ENCODE peak calls at places on chromosomes 2 and 18, in six cellular contexts. C is aorta; I is CD8-positive, alpha-beta memory T cell; W is hepatocyte; O is heart right ventricle; F is psoas muscle. S is an unnamed sample.

GRCh38 chr2:152620218-152620617 is 97.0 kb downstream of the PRPF40A start:
- DNase-seq in O (no peak), F (no peak), W (peak; percentile 39), I (no peak), C (no peak), S (no peak)

GRCh38 chr2:120237491-120237902 is 14.3 kb upstream of the TMEM185B start:
- DNase-seq in O (no peak), I (no peak), F (no peak), C (no peak), W (peak; percentile 57), S (no peak)

GRCh38 chr18:79526468-79527460 is 131.0 kb downstream of the NFATC1 start:
- DNase-seq in F (no peak), C (peak; percentile 60), W (no peak), O (peak; percentile 34), I (no peak), S (peak; percentile 75)

GRCh38 chr2:174654429-174654941 is 56.9 kb upstream of the WIPF1 start:
- DNase-seq in I (no peak), W (no peak), F (no peak), C (no peak), O (no peak), S (no peak)

GRCh38 chr18:56130481-56130880 is 507.9 kb downstream of the TXNL1 start:
- DNase-seq in F (no peak), C (no peak), O (no peak), W (no peak), I (no peak), S (no peak)

GRCh38 chr2:152755029-152755428 is 36.6 kb downstream of the ARL6IP6 start:
- DNase-seq in O (no peak), W (peak; percentile 29), I (no peak), F (no peak), C (no peak), S (no peak)

GRCh38 chr2:40030451-40030975 is 251.5 kb upstream of the THUMPD2 start:
- DNase-seq in O (no peak), I (no peak), C (no peak), W (no peak), F (no peak), S (no peak)

GRCh38 chr2:41922177-41922576 is 125.6 kb upstream of the PKDCC start:
- DNase-seq in F (no peak), C (no peak), W (no peak), O (no peak), I (no peak), S (no peak)

GRCh38 chr2:143333168-143333791 is 204.1 kb downstream of the ARHGAP15 start:
- DNase-seq in I (no peak), C (no peak), O (no peak), W (no peak), F (no peak), S (no peak)

GRCh38 chr2:210965472-210965871 is 409.1 kb downstream of the CPS1 start:
- DNase-seq in F (no peak), C (no peak), O (no peak), W (no peak), I (no peak), S (no peak)

GRCh38 chr2:218671654-218672566 is at the start of the genes RNF25 and STK36:
- DNase-seq in I (peak; percentile 78), C (peak; percentile 90), F (peak; percentile 83), O (peak; percentile 86), W (peak; percentile 94), S (peak; percentile 91)

GRCh38 chr2:223585691-223586090 is 16.5 kb downstream of the SCG2 start:
- DNase-seq in F (no peak), C (no peak), O (no peak), I (no peak), W (peak; percentile 47), S (no peak)

GRCh38 chr2:10831387-10831985 is 18.9 kb upstream of the PDIA6 start:
- DNase-seq in I (no peak), C (no peak), W (no peak), O (no peak), F (no peak), S (no peak)

GRCh38 chr18:48530399-48531081 is 8.3 kb upstream of the CTIF start:
- DNase-seq in F (no peak), O (no peak), W (no peak), I (no peak), C (no peak), S (no peak)

GRCh38 chr2:151637284-151637781 is 96.9 kb downstream of the NEB start:
- DNase-seq in C (no peak), O (no peak), I (peak; percentile 63), F (no peak), W (no peak), S (no peak)

GRCh38 chr2:54470241-54470938 is 14.3 kb downstream of the SPTBN1 start:
- DNase-seq in W (peak; percentile 30), O (no peak), F (no peak), C (no peak), I (no peak), S (no peak)

GRCh38 chr2:104855174-104856085 is 1.5 kb downstream of the POU3F3 start:
- DNase-seq in F (no peak), C (no peak), I (no peak), W (no peak), O (no peak), S (no peak)

GRCh38 chr2:72146357-72147302 is 1.0 kb downstream of the CYP26B1 start:
- DNase-seq in C (peak; percentile 40), I (no peak), O (no peak), F (no peak), W (peak; percentile 10), S (peak; percentile 52)

GRCh38 chr2:1047485-1047884 is 96.8 kb downstream of the SNTG2 start:
- DNase-seq in C (no peak), I (no peak), F (no peak), O (no peak), W (no peak), S (no peak)
- H3K27me3 ChIP-seq in C (no peaks in the 10 kb centered on the region), I (no peaks in the 10 kb centered on the region), F (peaks cover 3% of the 10 kb centered on the region), O (no peaks in the 10 kb centered on the region), W (no peaks in the 10 kb centered on the region), S (no peaks in the 10 kb centered on the region)

GRCh38 chr2:161206491-161207032 is 46.3 kb downstream of the TANK start:
- DNase-seq in C (no peak), O (no peak), F (no peak), I (no peak), W (no peak), S (no peak)
- H3K4me1 ChIP-seq in C (no peaks in the 10 kb centered on the region), O (peaks cover 18% of the 10 kb centered on the region), F (no peaks in the 10 kb centered on the region), I (no peaks in the 10 kb centered on the region), W (no peaks in the 10 kb centered on the region), S (no peaks in the 10 kb centered on the region)

DNA sequence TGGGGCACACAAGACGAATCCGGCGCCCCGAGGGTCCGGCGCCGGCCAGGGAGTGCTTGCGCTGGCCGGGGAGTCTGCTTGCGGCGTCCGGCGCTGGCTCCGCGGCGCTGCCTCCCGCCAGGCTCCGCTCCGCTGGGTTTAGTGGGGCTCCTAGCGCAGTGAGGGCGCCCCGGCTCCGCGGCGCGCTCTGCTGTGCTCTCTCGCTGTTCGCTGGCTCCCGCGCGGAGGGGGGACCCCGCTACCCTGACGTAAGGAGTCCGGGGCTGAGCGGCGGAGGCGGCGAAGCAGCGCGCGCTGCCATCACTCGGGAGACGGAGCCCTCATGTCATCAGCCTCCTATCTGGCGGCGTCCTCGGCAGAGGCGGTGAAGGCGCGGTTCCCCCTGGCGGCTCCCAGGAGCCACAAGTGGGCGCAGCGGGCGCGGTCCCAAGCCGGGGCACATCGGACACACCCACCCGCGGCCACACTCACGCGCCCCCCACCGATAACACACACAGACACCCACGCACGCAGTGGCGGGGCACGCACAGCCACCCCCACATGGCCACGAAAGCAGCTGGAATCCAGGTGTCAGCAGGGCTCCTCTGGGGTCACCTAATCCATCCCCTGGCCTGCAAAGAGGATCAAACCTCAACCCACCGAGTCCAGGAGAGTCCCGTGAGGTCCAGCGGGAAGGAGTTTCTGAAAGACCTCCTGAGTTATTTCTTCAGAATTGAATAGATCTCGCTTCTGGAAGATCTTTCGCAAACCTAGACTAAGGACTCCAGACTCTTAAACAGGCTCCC is at the start of gene C1QL2:
- DNase-seq in C (no peak), I (no peak), O (no peak), F (no peak), W (peak; percentile 67), S (no peak)
- H3K27me3 ChIP-seq in C (no peaks in the 10 kb centered on the region), I (peaks cover 8% of the 10 kb centered on the region), O (peaks cover 92% of the 10 kb centered on the region), F (no peaks in the 10 kb centered on the region), W (peaks cover 91% of the 10 kb centered on the region), S (peaks cover 72% of the 10 kb centered on the region)

GRCh38 chr2:38098351-38099095 is 22.6 kb upstream of the CYP1B1 start:
- DNase-seq in W (no peak), F (no peak), C (no peak), O (peak; percentile 43), I (no peak), S (no peak)

GRCh38 chr2:38095655-38095995 is 19.7 kb upstream of the CYP1B1 start:
- DNase-seq in C (no peak), I (no peak), F (no peak), O (no peak), W (no peak), S (no peak)

GRCh38 chr2:38097611-38098350 is 21.8 kb upstream of the CYP1B1 start:
- DNase-seq in I (no peak), F (no peak), O (no peak), C (no peak), W (no peak), S (no peak)

GRCh38 chr2:38095079-38095478 is 19.1 kb upstream of the CYP1B1 start:
- DNase-seq in C (no peak), I (no peak), O (no peak), F (no peak), W (no peak), S (no peak)

DNA sequence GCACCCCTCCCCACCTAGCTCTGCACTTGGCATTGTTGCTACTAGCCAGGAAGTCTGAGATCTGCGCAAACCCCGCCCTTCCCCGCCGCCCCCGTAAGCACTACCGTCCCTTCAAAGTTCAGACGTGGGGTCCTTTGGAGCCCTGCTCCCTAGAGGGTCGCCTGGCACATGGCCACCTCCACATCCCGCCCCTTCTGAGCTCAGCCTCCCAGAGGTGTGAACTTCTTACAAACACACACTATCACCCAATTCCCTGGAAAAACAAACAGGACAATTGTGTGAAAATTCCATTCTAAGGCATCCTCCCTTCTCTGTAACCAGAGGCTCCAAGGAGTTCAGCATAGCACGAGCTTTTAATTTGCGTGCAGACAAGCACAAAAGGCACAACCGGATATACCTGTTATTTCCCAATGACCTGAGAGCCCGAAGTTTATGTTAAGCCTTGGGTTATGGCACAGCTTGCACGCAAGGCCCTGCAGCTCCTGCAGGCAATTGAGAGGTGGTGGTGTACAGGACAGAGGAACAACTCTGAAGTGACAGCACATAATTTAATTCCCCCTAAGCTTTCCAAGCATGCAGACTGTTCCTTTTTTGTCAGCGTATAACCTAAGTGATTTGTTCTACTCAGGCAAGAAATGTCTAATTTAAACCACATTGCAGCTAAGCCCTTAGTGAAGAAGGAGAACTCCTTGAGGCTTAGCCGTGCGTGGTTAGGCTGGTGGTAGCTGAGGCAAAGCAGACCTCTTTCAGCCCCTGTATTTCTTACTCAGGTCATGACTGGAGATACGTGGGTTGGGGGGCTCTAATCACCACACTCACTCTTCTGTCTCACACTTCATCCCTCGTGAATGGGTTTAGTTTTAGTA is 20.3 kb upstream of the CYP1B1 start:
- DNase-seq in O (peak; percentile 84), C (no peak), F (peak; percentile 36), I (no peak), W (peak; percentile 89), S (no peak)
- H3K4me1 ChIP-seq in O (peaks cover 92% of the 10 kb centered on the region), C (peaks cover 2% of the 10 kb centered on the region), F (peaks cover 6% of the 10 kb centered on the region), I (no peaks in the 10 kb centered on the region), W (peaks cover 45% of the 10 kb centered on the region), S (peaks cover 58% of the 10 kb centered on the region)